ENCODE peak calls at places on chromosome 16, in five cellular contexts. One of them, this sample, is unnamed. For H3K9me3, the result is how much of the 10 kb centered on the place peaks cover.

GRCh38 chr16:12673466-12673865 is 130.2 kb downstream of the CPPED1 start:
- DNase-seq in OCI-LY7: no peak
- DNase-seq in heart left ventricle: no peak
- DNase-seq in lower lobe of right lung: no peak
- DNase-seq in left ventricle myocardium inferior: no peak
- DNase-seq in this sample: no peak

GRCh38 chr16:29192329-29193247 is 207.7 kb downstream of the LAT start:
- DNase-seq in OCI-LY7: peak
- DNase-seq in heart left ventricle: peak
- DNase-seq in lower lobe of right lung: no peak
- DNase-seq in left ventricle myocardium inferior: no peak
- DNase-seq in this sample: no peak

GRCh38 chr16:73173396-73173795 is 125.5 kb upstream of the ZFHX3 start:
- DNase-seq in OCI-LY7: no peak
- DNase-seq in heart left ventricle: no peak
- DNase-seq in lower lobe of right lung: no peak
- DNase-seq in left ventricle myocardium inferior: peak
- DNase-seq in this sample: no peak

GRCh38 chr16:58543685-58544084 is 28.4 kb downstream of the SETD6 start:
- DNase-seq in OCI-LY7: no peak
- DNase-seq in heart left ventricle: no peak
- DNase-seq in lower lobe of right lung: no peak
- DNase-seq in left ventricle myocardium inferior: no peak
- DNase-seq in this sample: no peak

GRCh38 chr16:66810391-66810790 is 9.0 kb upstream of the TERB1 start:
- DNase-seq in OCI-LY7: no peak
- DNase-seq in heart left ventricle: no peak
- DNase-seq in lower lobe of right lung: no peak
- DNase-seq in left ventricle myocardium inferior: no peak
- DNase-seq in this sample: no peak

GRCh38 chr16:49958474-49958873 is 66.6 kb upstream of the CNEP1R1 start:
- DNase-seq in OCI-LY7: no peak
- DNase-seq in heart left ventricle: no peak
- DNase-seq in lower lobe of right lung: no peak
- DNase-seq in left ventricle myocardium inferior: no peak
- DNase-seq in this sample: no peak

GRCh38 chr16:85525464-85526117 is 87.5 kb upstream of the GSE1 start:
- DNase-seq in OCI-LY7: no peak
- DNase-seq in heart left ventricle: no peak
- DNase-seq in lower lobe of right lung: no peak
- DNase-seq in left ventricle myocardium inferior: no peak
- DNase-seq in this sample: no peak

GRCh38 chr16:67448580-67448979 is 17.7 kb downstream of the HSD11B2 start:
- DNase-seq in OCI-LY7: no peak
- DNase-seq in heart left ventricle: no peak
- DNase-seq in lower lobe of right lung: no peak
- DNase-seq in left ventricle myocardium inferior: no peak
- DNase-seq in this sample: no peak

DNA sequence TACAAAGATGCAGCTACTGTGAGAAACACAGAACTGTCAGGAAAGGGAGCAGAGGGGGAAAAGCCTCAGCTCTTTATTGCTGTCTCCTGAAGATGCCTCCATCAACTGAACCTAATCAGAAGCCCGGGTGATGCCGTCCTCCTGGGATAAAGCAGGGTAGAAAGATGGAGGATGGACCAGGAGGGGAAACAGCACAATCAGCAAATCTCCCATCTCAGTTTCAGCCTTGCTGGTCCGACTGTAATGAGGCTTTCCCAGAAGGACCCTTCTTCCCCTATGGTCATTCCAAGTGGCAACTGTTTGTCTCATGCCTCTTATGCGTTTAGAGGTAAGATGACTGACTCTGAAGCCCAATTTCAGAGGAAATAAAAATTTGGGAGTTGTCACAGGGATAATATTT is 24.3 kb downstream of the ZFP1 start:
- DNase-seq in OCI-LY7: no peak
- DNase-seq in heart left ventricle: no peak
- DNase-seq in lower lobe of right lung: no peak
- DNase-seq in left ventricle myocardium inferior: no peak
- DNase-seq in this sample: no peak
- H3K9me3 ChIP-seq in OCI-LY7: under half
- H3K9me3 ChIP-seq in heart left ventricle: half or more
- H3K9me3 ChIP-seq in lower lobe of right lung: half or more
- H3K9me3 ChIP-seq in left ventricle myocardium inferior: half or more
- H3K9me3 ChIP-seq in this sample: half or more

DNA sequence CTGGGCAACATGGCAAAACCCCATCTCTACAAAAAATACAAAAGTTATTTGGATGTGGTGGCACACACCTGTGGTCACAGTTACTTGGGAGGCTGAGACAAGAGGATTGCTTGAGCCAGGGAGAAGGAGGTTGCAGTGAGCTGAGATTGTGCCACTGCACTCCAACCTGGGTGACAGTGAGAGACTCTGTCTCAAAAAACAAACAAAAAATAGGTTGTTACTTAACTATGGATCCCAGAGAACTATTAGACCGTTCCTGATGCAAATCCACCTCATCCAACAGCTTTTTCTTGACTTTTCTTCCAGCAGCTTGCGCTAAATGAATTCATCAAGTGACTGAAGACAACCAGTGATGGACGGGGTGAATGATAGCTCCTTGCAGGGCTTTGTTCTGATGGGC is at the start of gene OR2C1:
- DNase-seq in OCI-LY7: no peak
- DNase-seq in heart left ventricle: no peak
- DNase-seq in lower lobe of right lung: no peak
- DNase-seq in left ventricle myocardium inferior: no peak
- DNase-seq in this sample: no peak
- H3K9me3 ChIP-seq in OCI-LY7: under half
- H3K9me3 ChIP-seq in heart left ventricle: under half
- H3K9me3 ChIP-seq in lower lobe of right lung: under half
- H3K9me3 ChIP-seq in left ventricle myocardium inferior: under half
- H3K9me3 ChIP-seq in this sample: under half

GRCh38 chr16:82859638-82860037 is 232.9 kb downstream of the CDH13 start:
- DNase-seq in OCI-LY7: no peak
- DNase-seq in heart left ventricle: no peak
- DNase-seq in lower lobe of right lung: no peak
- DNase-seq in left ventricle myocardium inferior: no peak
- DNase-seq in this sample: no peak

GRCh38 chr16:82864332-82865040 is 237.7 kb downstream of the CDH13 start:
- DNase-seq in OCI-LY7: no peak
- DNase-seq in heart left ventricle: no peak
- DNase-seq in lower lobe of right lung: no peak
- DNase-seq in left ventricle myocardium inferior: no peak
- DNase-seq in this sample: no peak

GRCh38 chr16:82867425-82867824 is 240.7 kb downstream of the CDH13 start:
- DNase-seq in OCI-LY7: no peak
- DNase-seq in heart left ventricle: no peak
- DNase-seq in lower lobe of right lung: no peak
- DNase-seq in left ventricle myocardium inferior: no peak
- DNase-seq in this sample: peak

GRCh38 chr16:82862057-82862456 is 235.3 kb downstream of the CDH13 start:
- DNase-seq in OCI-LY7: no peak
- DNase-seq in heart left ventricle: no peak
- DNase-seq in lower lobe of right lung: no peak
- DNase-seq in left ventricle myocardium inferior: no peak
- DNase-seq in this sample: no peak

DNA sequence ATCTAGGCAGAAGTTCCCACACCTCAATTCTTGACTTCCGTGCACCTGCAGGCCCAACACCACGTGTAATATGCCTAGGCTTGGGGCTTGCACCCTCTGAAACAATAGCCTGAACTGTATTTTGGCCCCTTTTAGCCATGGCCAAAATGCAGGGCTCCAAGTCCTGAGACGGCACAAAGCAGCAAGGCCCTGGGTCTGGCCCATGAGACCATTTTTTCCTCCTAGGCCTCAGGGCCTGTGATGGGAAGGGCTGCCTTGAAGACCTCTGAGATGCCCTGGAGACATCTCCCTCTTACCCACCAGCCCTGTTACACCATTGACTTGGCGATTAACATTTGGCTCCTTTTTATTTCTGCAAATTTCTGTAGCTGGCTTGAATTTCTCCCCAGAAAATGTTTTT is 238.6 kb downstream of the CDH13 start:
- DNase-seq in OCI-LY7: no peak
- DNase-seq in heart left ventricle: no peak
- DNase-seq in lower lobe of right lung: no peak
- DNase-seq in left ventricle myocardium inferior: no peak
- DNase-seq in this sample: no peak
- H3K9me3 ChIP-seq in OCI-LY7: under half
- H3K9me3 ChIP-seq in heart left ventricle: under half
- H3K9me3 ChIP-seq in lower lobe of right lung: under half
- H3K9me3 ChIP-seq in left ventricle myocardium inferior: under half
- H3K9me3 ChIP-seq in this sample: under half

GRCh38 chr16:75193730-75194444 is 13.1 kb downstream of the CTRB2 start:
- DNase-seq in OCI-LY7: no peak
- DNase-seq in heart left ventricle: peak
- DNase-seq in lower lobe of right lung: peak
- DNase-seq in left ventricle myocardium inferior: no peak
- DNase-seq in this sample: no peak

GRCh38 chr16:75189638-75190245 is 17.2 kb downstream of the CTRB2 start:
- DNase-seq in OCI-LY7: no peak
- DNase-seq in heart left ventricle: no peak
- DNase-seq in lower lobe of right lung: no peak
- DNase-seq in left ventricle myocardium inferior: no peak
- DNase-seq in this sample: no peak

GRCh38 chr16:75192606-75193264 is 14.2 kb downstream of the CTRB2 start:
- DNase-seq in OCI-LY7: no peak
- DNase-seq in heart left ventricle: no peak
- DNase-seq in lower lobe of right lung: no peak
- DNase-seq in left ventricle myocardium inferior: no peak
- DNase-seq in this sample: no peak

GRCh38 chr16:75193265-75193650 is 13.7 kb downstream of the CTRB2 start:
- DNase-seq in OCI-LY7: no peak
- DNase-seq in heart left ventricle: no peak
- DNase-seq in lower lobe of right lung: no peak
- DNase-seq in left ventricle myocardium inferior: no peak
- DNase-seq in this sample: no peak

GRCh38 chr16:75188832-75189477 is 18.0 kb downstream of the CTRB2 start:
- DNase-seq in OCI-LY7: no peak
- DNase-seq in heart left ventricle: no peak
- DNase-seq in lower lobe of right lung: no peak
- DNase-seq in left ventricle myocardium inferior: no peak
- DNase-seq in this sample: no peak
- H3K9me3 ChIP-seq in OCI-LY7: under half
- H3K9me3 ChIP-seq in heart left ventricle: under half
- H3K9me3 ChIP-seq in lower lobe of right lung: under half
- H3K9me3 ChIP-seq in left ventricle myocardium inferior: under half
- H3K9me3 ChIP-seq in this sample: under half

GRCh38 chr16:77951788-77952187 is 70.6 kb upstream of the CLEC3A start:
- DNase-seq in OCI-LY7: peak
- DNase-seq in heart left ventricle: no peak
- DNase-seq in lower lobe of right lung: no peak
- DNase-seq in left ventricle myocardium inferior: no peak
- DNase-seq in this sample: no peak
- H3K9me3 ChIP-seq in OCI-LY7: under half
- H3K9me3 ChIP-seq in heart left ventricle: under half
- H3K9me3 ChIP-seq in lower lobe of right lung: under half
- H3K9me3 ChIP-seq in left ventricle myocardium inferior: under half
- H3K9me3 ChIP-seq in this sample: under half

GRCh38 chr16:35195173-35195863 is 1735.9 kb downstream of the TP53TG3F start:
- DNase-seq in OCI-LY7: no peak
- DNase-seq in heart left ventricle: no peak
- DNase-seq in lower lobe of right lung: peak
- DNase-seq in left ventricle myocardium inferior: no peak
- DNase-seq in this sample: no peak

GRCh38 chr16:35195864-35196216 is 1736.4 kb downstream of the TP53TG3F start:
- DNase-seq in OCI-LY7: no peak
- DNase-seq in heart left ventricle: no peak
- DNase-seq in lower lobe of right lung: peak
- DNase-seq in left ventricle myocardium inferior: no peak
- DNase-seq in this sample: no peak

GRCh38 chr16:35194681-35195080 is 1735.3 kb downstream of the TP53TG3F start:
- DNase-seq in OCI-LY7: no peak
- DNase-seq in heart left ventricle: no peak
- DNase-seq in lower lobe of right lung: peak
- DNase-seq in left ventricle myocardium inferior: no peak
- DNase-seq in this sample: no peak

GRCh38 chr16:35197656-35198055 is 1738.2 kb downstream of the TP53TG3F start:
- DNase-seq in OCI-LY7: no peak
- DNase-seq in heart left ventricle: no peak
- DNase-seq in lower lobe of right lung: no peak
- DNase-seq in left ventricle myocardium inferior: no peak
- DNase-seq in this sample: no peak

GRCh38 chr16:35196313-35196712 is 1736.9 kb downstream of the TP53TG3F start:
- DNase-seq in OCI-LY7: no peak
- DNase-seq in heart left ventricle: no peak
- DNase-seq in lower lobe of right lung: no peak
- DNase-seq in left ventricle myocardium inferior: no peak
- DNase-seq in this sample: no peak
- H3K9me3 ChIP-seq in OCI-LY7: under half
- H3K9me3 ChIP-seq in heart left ventricle: under half
- H3K9me3 ChIP-seq in lower lobe of right lung: under half
- H3K9me3 ChIP-seq in left ventricle myocardium inferior: under half
- H3K9me3 ChIP-seq in this sample: under half

GRCh38 chr16:88634994-88635670 is 3.2 kb upstream of the IL17C start:
- DNase-seq in OCI-LY7: no peak
- DNase-seq in heart left ventricle: no peak
- DNase-seq in lower lobe of right lung: no peak
- DNase-seq in left ventricle myocardium inferior: no peak
- DNase-seq in this sample: no peak
- H3K9me3 ChIP-seq in OCI-LY7: under half
- H3K9me3 ChIP-seq in heart left ventricle: under half
- H3K9me3 ChIP-seq in lower lobe of right lung: under half
- H3K9me3 ChIP-seq in left ventricle myocardium inferior: under half
- H3K9me3 ChIP-seq in this sample: under half

GRCh38 chr16:10408824-10409381 is 23.0 kb downstream of the ATF7IP2 start:
- DNase-seq in OCI-LY7: peak
- DNase-seq in heart left ventricle: no peak
- DNase-seq in lower lobe of right lung: no peak
- DNase-seq in left ventricle myocardium inferior: no peak
- DNase-seq in this sample: peak

GRCh38 chr16:10405386-10405939 is 19.6 kb downstream of the ATF7IP2 start:
- DNase-seq in OCI-LY7: no peak
- DNase-seq in heart left ventricle: no peak
- DNase-seq in lower lobe of right lung: no peak
- DNase-seq in left ventricle myocardium inferior: no peak
- DNase-seq in this sample: peak

GRCh38 chr16:10402975-10403374 is 17.1 kb downstream of the ATF7IP2 start:
- DNase-seq in OCI-LY7: no peak
- DNase-seq in heart left ventricle: no peak
- DNase-seq in lower lobe of right lung: no peak
- DNase-seq in left ventricle myocardium inferior: no peak
- DNase-seq in this sample: no peak
- H3K9me3 ChIP-seq in OCI-LY7: under half
- H3K9me3 ChIP-seq in heart left ventricle: under half
- H3K9me3 ChIP-seq in lower lobe of right lung: under half
- H3K9me3 ChIP-seq in left ventricle myocardium inferior: under half
- H3K9me3 ChIP-seq in this sample: under half

GRCh38 chr16:31920373-31920772 is 46.8 kb downstream of the ZNF267 start:
- DNase-seq in OCI-LY7: no peak
- DNase-seq in heart left ventricle: no peak
- DNase-seq in lower lobe of right lung: no peak
- DNase-seq in left ventricle myocardium inferior: no peak
- DNase-seq in this sample: no peak
- H3K9me3 ChIP-seq in OCI-LY7: half or more
- H3K9me3 ChIP-seq in heart left ventricle: half or more
- H3K9me3 ChIP-seq in lower lobe of right lung: half or more
- H3K9me3 ChIP-seq in left ventricle myocardium inferior: half or more
- H3K9me3 ChIP-seq in this sample: under half

GRCh38 chr16:35146031-35146710 is 1686.8 kb downstream of the TP53TG3F start:
- DNase-seq in OCI-LY7: no peak
- DNase-seq in heart left ventricle: no peak
- DNase-seq in lower lobe of right lung: peak
- DNase-seq in left ventricle myocardium inferior: no peak
- DNase-seq in this sample: no peak
- H3K9me3 ChIP-seq in OCI-LY7: under half
- H3K9me3 ChIP-seq in heart left ventricle: under half
- H3K9me3 ChIP-seq in lower lobe of right lung: under half
- H3K9me3 ChIP-seq in left ventricle myocardium inferior: under half
- H3K9me3 ChIP-seq in this sample: under half